ENCODE peak calls at places on chromosomes 6 and 20, in ten cellular contexts. L is renal cortical epithelial cell; H is left colon; N is esophagus squamous epithelium; X is tibial artery; G is effector memory CD8-positive, alpha-beta T cell; Z is GM12891; O is activated CD8-positive, alpha-beta memory T cell treated with anti-CD3 and anti-CD28 coated beads for 24 hours; M is stimulated activated naive B cell treated with anti-CD40 and anti-IgM and Interleukin-4, amounts not matched to agents 10 μg/mL and 1 μg/mL and 100 μg/mL, for 72 hours; R is RPMI8226. B is an unnamed sample.

GRCh38 chr6:1436334-1437306 is 47.2 kb downstream of the FOXF2 start:
- DNase-seq in G (peak; percentile 72), X (no peak), N (no peak), O (peak; percentile 62), H (peak; percentile 39), L (peak; percentile 58), R (peak; percentile 84), M (peak; percentile 52), Z (peak; percentile 67), B (no peak)

GRCh38 chr20:47456952-47457724 is 44.5 kb upstream of the NCOA3 start:
- DNase-seq in G (no peak), Z (no peak), X (no peak), R (no peak), L (peak; percentile 78), M (no peak), H (no peak), N (no peak), O (no peak), B (no peak)

GRCh38 chr6:124158024-124158423 is 354.4 kb downstream of the NKAIN2 start:
- DNase-seq in R (no peak), H (no peak), M (no peak), X (no peak), Z (no peak), L (no peak), G (no peak), O (no peak), N (no peak), B (no peak)

GRCh38 chr20:56467969-56468316 is 484 bp upstream of the RTF2 start:
- DNase-seq in Z (no peak), H (no peak), G (no peak), M (no peak), X (no peak), R (no peak), L (no peak), N (no peak), O (no peak), B (no peak)

GRCh38 chr6:96276326-96276725 is 245.3 kb upstream of the UFL1 start:
- DNase-seq in G (no peak), H (no peak), L (no peak), O (no peak), M (no peak), R (no peak), Z (no peak), N (no peak), X (no peak), B (no peak)

GRCh38 chr20:16810216-16810615 is 62.1 kb downstream of the OTOR start:
- DNase-seq in O (no peak), L (peak; percentile 30), H (no peak), N (no peak), R (no peak), G (no peak), Z (no peak), X (no peak), M (no peak), B (no peak)

GRCh38 chr6:6469074-6469473 is 119.4 kb upstream of the LY86 start:
- DNase-seq in G (no peak), R (no peak), X (no peak), N (no peak), O (no peak), H (no peak), M (no peak), L (no peak), Z (no peak), B (no peak)

GRCh38 chr6:52407467-52407866 is 12.7 kb upstream of the EFHC1 start:
- DNase-seq in N (no peak), H (no peak), G (no peak), X (no peak), M (no peak), Z (no peak), L (peak; percentile 66), R (peak; percentile 77), O (no peak), B (no peak)

GRCh38 chr20:48897298-48898044 is 24.0 kb upstream of the ARFGEF2 start:
- DNase-seq in X (peak; percentile 25), M (peak; percentile 58), L (peak; percentile 86), G (no peak), H (no peak), R (no peak), N (no peak), O (no peak), Z (no peak), B (no peak)

GRCh38 chr20:50107086-50107645 is 5.8 kb downstream of the UBE2V1 start:
- DNase-seq in N (no peak), X (no peak), R (no peak), Z (no peak), L (no peak), O (no peak), G (no peak), H (no peak), M (no peak), B (no peak)

GRCh38 chr6:110063864-110064263 is 85.8 kb downstream of the GPR6 start:
- DNase-seq in R (no peak), G (no peak), N (no peak), H (no peak), M (no peak), L (no peak), O (no peak), Z (no peak), X (no peak), B (no peak)

GRCh38 chr20:54398814-54399213 is 76.6 kb upstream of the DOK5 start:
- DNase-seq in R (no peak), L (no peak), M (no peak), N (no peak), O (no peak), G (no peak), H (no peak), Z (no peak), X (no peak), B (no peak)

GRCh38 chr6:33621396-33622388 is 570 bp downstream of the ITPR3 start:
- DNase-seq in M (no peak), L (peak; percentile 41), X (peak; percentile 67), Z (peak; percentile 56), G (peak; percentile 29), O (peak; percentile 80), H (peak; percentile 72), R (peak; percentile 63), N (no peak), B (no peak)